ENCODE peak calls at places on chromosomes 3 and 15, in four cellular contexts. B is Peyer's patch, K is right lobe of liver, S is HCT116. A is an unnamed sample. For H3K4me1, the result is how much of the 10 kb centered on the place peaks cover.

GRCh38 chr3:141825216-141826011 is 51.0 kb upstream of the ATP1B3 start:
- DNase-seq in K (no peak), S (no peak), B (no peak), A (no peak)

GRCh38 chr15:68700395-68701123 is 120.1 kb downstream of the ANP32A start:
- DNase-seq in S (no peak), K (no peak), B (no peak), A (no peak)

GRCh38 chr15:63018639-63019038 is 23.9 kb upstream of the TPM1 start:
- DNase-seq in S (no peak), K (no peak), B (no peak), A (no peak)

GRCh38 chr3:181464033-181464694 is 247.6 kb upstream of the SOX2 start:
- DNase-seq in S (no peak), B (no peak), K (no peak), A (no peak)

GRCh38 chr3:129992781-129993180 is 18.3 kb downstream of the TRH start:
- DNase-seq in K (no peak), S (no peak), B (no peak), A (no peak)

GRCh38 chr3:107987036-107987557 is 103.7 kb downstream of the CD47 start:
- DNase-seq in S (peak), K (peak), B (peak), A (no peak)

GRCh38 chr15:89828324-89829145 is 13.9 kb upstream of the ANPEP start:
- DNase-seq in K (peak), S (no peak), B (no peak), A (no peak)

GRCh38 chr3:33989229-33989628 is 190.8 kb downstream of the PDCD6IP start:
- DNase-seq in K (no peak), B (no peak), S (no peak), A (no peak)

GRCh38 chr3:156776046-156776445 is 50.1 kb upstream of the LEKR1 start:
- DNase-seq in S (no peak), K (no peak), B (no peak), A (no peak)

GRCh38 chr3:159158801-159159200 is 356.9 kb downstream of the MFSD1 start:
- DNase-seq in S (no peak), B (no peak), K (no peak), A (no peak)

GRCh38 chr15:99486371-99487336 is 79.1 kb upstream of the MEF2A start:
- DNase-seq in S (peak), K (peak), B (no peak), A (no peak)

GRCh38 chr3:4417449-4417848 is 49.6 kb downstream of the SUMF1 start:
- DNase-seq in B (no peak), K (no peak), S (no peak), A (no peak)

GRCh38 chr15:90086868-90087268 is 15.4 kb downstream of the IDH2 start:
- DNase-seq in K (peak), S (no peak), B (peak), A (peak)

GRCh38 chr3:101962055-101962454 is 112.7 kb downstream of the NFKBIZ start:
- DNase-seq in B (no peak), K (no peak), S (no peak), A (no peak)

GRCh38 chr15:51286816-51287215 is 51.6 kb downstream of the CYP19A1 start:
- DNase-seq in K (no peak), B (no peak), S (no peak), A (no peak)

GRCh38 chr15:82871577-82872484 is 62.4 kb downstream of the WHAMM start:
- DNase-seq in B (no peak), S (no peak), K (no peak), A (no peak)

GRCh38 chr3:186239321-186239720 is 122.7 kb downstream of the DGKG start:
- DNase-seq in K (no peak), S (no peak), B (no peak), A (no peak)

GRCh38 chr15:40047413-40048154 is 8.6 kb upstream of the SRP14 start:
- DNase-seq in K (no peak), B (peak), S (no peak), A (peak)

GRCh38 chr3:99783009-99783573 is 34.6 kb upstream of the CMSS1 start:
- DNase-seq in B (no peak), S (no peak), K (no peak), A (no peak)

GRCh38 chr3:149023951-149024350 is 32.6 kb downstream of the GYG1 start:
- DNase-seq in K (no peak), B (no peak), S (no peak), A (no peak)

GRCh38 chr3:9068044-9068443 is 104.8 kb upstream of the RAD18 start:
- DNase-seq in B (no peak), S (no peak), K (no peak), A (no peak)

GRCh38 chr15:43190178-43190577 is 5.0 kb downstream of the CCNDBP1 start:
- DNase-seq in S (no peak), K (peak), B (no peak), A (no peak)

GRCh38 chr3:129343643-129344360 is 65.1 kb downstream of the HMCES start:
- DNase-seq in K (no peak), S (peak), B (no peak), A (peak)

GRCh38 chr3:127213381-127213918 is 20.5 kb downstream of the PRR23E start:
- DNase-seq in K (no peak), B (no peak), S (no peak), A (no peak)

GRCh38 chr3:50491023-50491422 is 12.4 kb downstream of the CACNA2D2 start:
- DNase-seq in S (no peak), B (no peak), K (no peak), A (no peak)

GRCh38 chr3:165192610-165193192 is 3.5 kb downstream of the SLITRK3 start:
- DNase-seq in S (no peak), K (peak), B (no peak), A (no peak)

GRCh38 chr3:113606539-113607218 is 74.3 kb downstream of the SIDT1 start:
- DNase-seq in K (no peak), S (no peak), B (peak), A (peak)

GRCh38 chr15:77454956-77455355 is 34.3 kb downstream of the HMG20A start:
- DNase-seq in K (no peak), B (no peak), S (no peak), A (no peak)

GRCh38 chr15:93118904-93119303 is 29.9 kb upstream of the RGMA start:
- DNase-seq in S (no peak), K (no peak), B (no peak), A (no peak)

GRCh38 chr15:66942649-66943390 is 122.6 kb upstream of the SMAD3 start:
- DNase-seq in S (no peak), K (no peak), B (no peak), A (no peak)
- H3K4me1 ChIP-seq in S (under half), K (under half), B (under half), A (under half)

DNA sequence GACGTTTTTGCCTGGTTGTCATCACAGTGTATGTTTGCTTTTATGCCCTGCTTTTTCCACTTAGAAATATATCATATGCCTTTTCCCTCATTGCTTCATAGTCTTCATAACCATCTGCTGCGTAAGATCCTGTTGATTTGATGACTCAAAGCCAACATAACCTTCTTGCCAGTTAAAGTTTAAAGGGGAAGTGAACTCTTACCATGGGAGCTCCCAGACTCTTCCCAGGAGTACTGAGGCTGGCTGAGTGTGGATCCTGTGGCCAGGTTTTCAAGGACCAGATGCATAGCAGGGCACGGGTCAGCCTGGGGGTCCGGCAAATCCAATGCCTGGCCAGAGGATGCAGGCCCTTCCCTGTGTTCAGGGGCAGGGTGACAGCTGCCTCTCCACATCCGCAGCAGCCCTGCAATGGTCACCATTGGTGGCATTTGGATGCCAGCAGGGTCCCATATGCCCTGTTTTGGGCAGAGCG is 42.0 kb upstream of the SACM1L start:
- DNase-seq in S (no peak), B (no peak), K (no peak), A (no peak)
- H3K27ac ChIP-seq in S (no peak), B (no peak), K (peak), A (no peak)

GRCh38 chr3:47980795-47981194 is 35.4 kb downstream of the MAP4 start:
- DNase-seq in S (no peak), B (no peak), K (no peak), A (no peak)

GRCh38 chr3:47989981-47990440 is 26.2 kb downstream of the MAP4 start:
- DNase-seq in S (peak), K (no peak), B (peak), A (peak)

GRCh38 chr3:47979070-47979469 is 37.1 kb downstream of the MAP4 start:
- DNase-seq in K (no peak), B (no peak), S (no peak), A (no peak)

GRCh38 chr3:47985376-47985775 is 30.8 kb downstream of the MAP4 start:
- DNase-seq in K (no peak), B (no peak), S (no peak), A (no peak)

DNA sequence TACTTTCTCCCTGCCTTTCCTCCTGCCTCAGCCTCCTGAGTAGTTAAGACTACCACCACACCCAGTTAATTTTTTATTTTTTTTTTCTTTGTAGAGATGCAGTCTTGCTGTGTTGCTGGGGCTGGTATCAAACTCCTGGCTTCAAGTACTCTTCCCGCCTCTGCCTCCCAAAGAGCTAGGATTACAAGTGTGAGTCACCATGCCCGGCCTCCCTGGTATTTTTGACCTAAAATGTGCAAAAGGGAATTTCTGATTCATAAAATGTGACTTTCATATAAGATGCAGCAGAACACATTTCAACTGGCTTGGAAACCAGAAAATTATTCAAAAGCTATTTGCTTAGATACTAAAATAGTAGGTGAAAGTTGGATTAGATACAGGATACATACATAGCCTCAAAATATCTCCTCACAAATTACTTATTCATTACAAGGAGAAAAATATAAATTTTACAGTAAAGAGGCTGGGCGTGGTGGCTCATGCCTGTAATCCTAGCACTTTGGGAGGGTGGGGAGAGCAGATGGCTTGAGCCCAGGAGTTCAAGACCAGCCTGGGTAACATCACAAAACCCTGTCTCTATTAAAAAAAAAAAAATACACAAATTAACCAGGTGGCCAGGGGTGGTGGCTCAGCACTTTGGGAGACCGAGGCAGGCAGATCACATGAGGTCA is 32.0 kb downstream of the MAP4 start:
- DNase-seq in K (no peak), B (no peak), S (peak), A (no peak)
- H3K4me1 ChIP-seq in K (under half), B (under half), S (under half), A (under half)

GRCh38 chr15:67022587-67022986 is 42.8 kb upstream of the SMAD3 start:
- DNase-seq in B (no peak), K (no peak), S (no peak), A (no peak)

GRCh38 chr15:67024322-67024997 is 40.9 kb upstream of the SMAD3 start:
- DNase-seq in K (peak), B (no peak), S (peak), A (no peak)

GRCh38 chr15:67025719-67026118 is 39.7 kb upstream of the SMAD3 start:
- DNase-seq in B (no peak), K (peak), S (no peak), A (no peak)

GRCh38 chr15:67024998-67025368 is 40.4 kb upstream of the SMAD3 start:
- DNase-seq in K (no peak), B (no peak), S (no peak), A (no peak)

DNA sequence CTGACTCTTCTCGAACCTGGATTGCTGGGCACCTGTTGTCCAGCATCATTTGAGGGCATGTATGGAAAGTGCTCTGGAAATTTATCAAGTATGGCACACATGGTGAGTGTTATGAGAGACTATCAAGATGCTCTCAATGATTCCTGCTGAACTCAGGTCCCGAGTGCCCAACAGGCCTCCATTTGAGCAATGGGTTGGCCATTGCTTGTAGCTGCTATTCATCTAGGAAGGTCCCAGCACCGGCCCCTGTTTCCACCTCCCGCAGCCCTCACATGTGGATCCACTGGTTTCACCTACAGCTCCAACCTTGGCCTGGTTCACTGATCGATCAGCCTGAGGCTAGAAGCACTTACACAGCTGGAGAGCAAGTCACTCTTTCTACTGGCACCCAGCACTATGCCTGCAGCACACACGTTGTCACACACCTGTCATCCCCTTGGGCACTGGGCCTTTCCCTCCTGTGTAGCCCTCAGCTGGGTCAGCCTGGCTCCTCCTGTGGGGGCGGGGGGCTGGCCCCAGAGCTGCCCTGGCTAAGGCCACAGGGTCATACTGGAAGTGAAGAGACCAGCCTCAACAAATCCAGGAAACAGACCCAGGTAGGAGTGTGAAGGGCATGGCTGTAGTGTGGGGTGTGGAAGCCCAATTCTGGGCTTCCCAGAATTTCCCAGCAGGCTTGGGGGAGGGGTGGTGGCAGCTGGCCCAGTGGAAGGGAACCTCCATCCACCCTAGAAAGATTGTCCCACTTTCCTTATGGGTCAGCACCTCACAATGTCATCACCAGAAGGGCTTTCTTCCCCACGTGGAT is 41.7 kb upstream of the SMAD3 start:
- DNase-seq in S (no peak), K (no peak), B (no peak), A (no peak)
- H3K27ac ChIP-seq in S (peak), K (peak), B (peak), A (no peak)

GRCh38 chr3:150743508-150743907 is 19.5 kb downstream of the SIAH2 start:
- DNase-seq in K (no peak), S (no peak), B (no peak), A (no peak)

GRCh38 chr3:150745832-150746231 is 17.1 kb downstream of the SIAH2 start:
- DNase-seq in B (no peak), S (no peak), K (no peak), A (no peak)

GRCh38 chr3:150742141-150742523 is 20.8 kb downstream of the SIAH2 start:
- DNase-seq in B (no peak), K (no peak), S (no peak), A (no peak)

GRCh38 chr3:150742679-150743078 is 20.3 kb downstream of the SIAH2 start:
- DNase-seq in S (no peak), B (no peak), K (no peak), A (no peak)

GRCh38 chr3:150744041-150745026 is 18.6 kb downstream of the SIAH2 start:
- DNase-seq in K (no peak), B (no peak), S (no peak), A (no peak)
- H3K4me1 ChIP-seq in K (under half), B (half or more), S (under half), A (under half)

GRCh38 chr15:78949461-78949860 is 4.6 kb upstream of the CTSH start:
- DNase-seq in S (no peak), B (no peak), K (no peak), A (no peak)
- H3K27ac ChIP-seq in S (no peak), B (no peak), K (peak), A (no peak)

DNA sequence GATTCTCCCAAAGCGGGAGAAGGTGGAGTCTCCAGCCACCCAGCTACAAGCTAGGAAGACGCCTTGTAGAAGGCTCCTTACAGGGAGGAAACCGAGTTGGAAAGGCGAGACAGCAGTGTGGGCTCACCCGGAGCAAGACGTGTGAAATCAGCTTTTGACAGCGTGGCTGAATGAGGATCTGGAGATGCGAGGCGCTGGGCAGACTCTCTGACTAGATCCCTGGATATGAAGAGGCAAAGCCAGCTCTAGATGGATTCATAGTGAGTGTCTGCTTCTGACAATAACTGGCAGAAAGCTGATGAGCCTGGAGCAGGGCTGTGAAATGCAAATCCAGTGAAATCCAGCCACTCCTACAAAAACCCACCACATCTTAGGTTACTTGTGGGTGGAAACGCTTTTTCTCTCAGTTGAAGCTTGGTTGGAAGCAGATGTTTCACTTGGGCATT is 41.0 kb downstream of the GOLGA6A start:
- DNase-seq in K (no peak), S (no peak), B (no peak), A (no peak)
- H3K4me1 ChIP-seq in K (under half), S (under half), B (under half), A (under half)

DNA sequence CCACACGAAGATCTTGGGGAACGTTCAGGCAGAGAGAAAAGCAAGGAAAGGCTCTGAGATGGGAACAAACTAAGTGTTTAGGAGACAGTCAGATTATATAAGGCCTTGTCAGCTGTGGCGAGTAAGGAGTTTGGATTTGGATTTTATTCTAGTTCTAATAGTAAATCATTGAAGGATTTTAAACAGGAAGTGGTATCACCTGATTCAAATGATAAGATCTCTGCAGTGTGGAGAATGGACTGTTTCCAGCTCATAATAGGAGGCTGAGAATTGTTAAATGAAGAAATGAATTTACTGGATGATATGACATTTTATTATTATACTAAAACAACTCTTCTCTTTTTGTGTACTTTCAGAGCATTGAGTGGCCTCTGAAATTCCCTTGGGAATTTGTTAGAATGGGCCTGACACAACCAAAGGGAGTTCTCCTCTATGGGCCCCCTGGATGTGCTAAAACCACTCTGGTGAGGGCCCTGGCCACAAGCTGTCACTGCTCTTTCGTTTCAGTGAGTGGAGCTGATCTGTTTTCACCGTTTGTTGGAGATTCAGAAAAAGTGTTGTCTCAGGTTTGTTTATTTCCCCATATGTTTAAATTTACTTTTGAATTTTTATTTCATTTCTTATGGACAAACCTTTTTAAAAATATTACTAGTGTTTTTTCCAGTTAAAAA is 36.0 kb upstream of the GATM start:
- DNase-seq in S (no peak), B (no peak), K (no peak), A (no peak)
- H3K27ac ChIP-seq in S (no peak), B (no peak), K (no peak), A (no peak)

A was measured in CD8-positive, alpha-beta T cell.